ENCODE peak calls at places on chromosomes 7 and 10, in six cellular contexts. L is K562, Y is H1, W is HepG2, A is GM12891, U is GM12878. S is an unnamed sample.

GRCh38 chr7:94654764-94655561 is 970 bp downstream of the SGCE start:
- DNase-seq in L (no peak), Y (no peak), W (no peak), A (no peak), U (no peak), S (no peak)

GRCh38 chr7:92608380-92609322 is 18.5 kb upstream of the FAM133B start:
- DNase-seq in L (peak), Y (no peak), W (no peak), A (no peak), U (no peak), S (no peak)

GRCh38 chr7:40200791-40201190 is 66.0 kb downstream of the SUGCT start:
- DNase-seq in L (no peak), Y (no peak), W (no peak), A (no peak), U (no peak), S (no peak)

GRCh38 chr10:31031205-31031665 is 430 bp downstream of the ZNF438 start:
- DNase-seq in L (no peak), Y (no peak), W (no peak), A (no peak), U (peak), S (peak)

GRCh38 chr7:883029-884021 is 7.0 kb downstream of the GET4 start:
- DNase-seq in L (no peak), Y (no peak), W (no peak), A (no peak), U (no peak), S (no peak)

GRCh38 chr7:155269766-155270585 is 27.7 kb upstream of the INSIG1 start:
- DNase-seq in L (no peak), Y (no peak), W (peak), A (no peak), U (no peak), S (no peak)

GRCh38 chr10:119501690-119502089 is 40.8 kb downstream of the RGS10 start:
- DNase-seq in L (no peak), Y (no peak), W (no peak), A (no peak), U (no peak), S (no peak)

GRCh38 chr7:50393076-50393475 is 57.1 kb downstream of the FIGNL1 start:
- DNase-seq in L (peak), Y (no peak), W (no peak), A (no peak), U (no peak), S (no peak)

GRCh38 chr10:109898666-109899577 is 24.4 kb downstream of the XPNPEP1 start:
- DNase-seq in L (peak), Y (no peak), W (no peak), A (no peak), U (no peak), S (no peak)

GRCh38 chr7:139078399-139078798 is 31.1 kb downstream of the ZC3HAV1 start:
- DNase-seq in L (no peak), Y (no peak), W (no peak), A (no peak), U (no peak), S (no peak)

GRCh38 chr7:114334992-114335391 is 79.6 kb upstream of the FOXP2 start:
- DNase-seq in L (no peak), Y (no peak), W (no peak), A (no peak), U (no peak), S (no peak)

GRCh38 chr7:40840990-40841389 is 706.2 kb downstream of the SUGCT start:
- DNase-seq in L (no peak), Y (no peak), W (no peak), A (no peak), U (no peak), S (no peak)

GRCh38 chr10:60323171-60323570 is 66.5 kb downstream of the ANK3 start:
- DNase-seq in L (no peak), Y (no peak), W (no peak), A (no peak), U (no peak), S (no peak)

GRCh38 chr7:43377196-43377935 is 205.5 kb upstream of the STK17A start:
- DNase-seq in L (no peak), Y (no peak), W (no peak), A (no peak), U (no peak), S (no peak)

GRCh38 chr7:1031716-1032455 is 12.5 kb upstream of the GPR146 start:
- DNase-seq in L (no peak), Y (no peak), W (no peak), A (no peak), U (no peak), S (no peak)

GRCh38 chr7:3107889-3108570 is 64.4 kb upstream of the CARD11 start:
- DNase-seq in L (no peak), Y (no peak), W (no peak), A (no peak), U (no peak), S (no peak)

GRCh38 chr7:3103614-3104399 is 60.1 kb upstream of the CARD11 start:
- DNase-seq in L (no peak), Y (no peak), W (no peak), A (no peak), U (no peak), S (no peak)

GRCh38 chr7:3107228-3107763 is 63.6 kb upstream of the CARD11 start:
- DNase-seq in L (no peak), Y (no peak), W (no peak), A (no peak), U (no peak), S (no peak)

GRCh38 chr7:3106353-3106752 is 62.7 kb upstream of the CARD11 start:
- DNase-seq in L (no peak), Y (no peak), W (no peak), A (no peak), U (no peak), S (no peak)

DNA sequence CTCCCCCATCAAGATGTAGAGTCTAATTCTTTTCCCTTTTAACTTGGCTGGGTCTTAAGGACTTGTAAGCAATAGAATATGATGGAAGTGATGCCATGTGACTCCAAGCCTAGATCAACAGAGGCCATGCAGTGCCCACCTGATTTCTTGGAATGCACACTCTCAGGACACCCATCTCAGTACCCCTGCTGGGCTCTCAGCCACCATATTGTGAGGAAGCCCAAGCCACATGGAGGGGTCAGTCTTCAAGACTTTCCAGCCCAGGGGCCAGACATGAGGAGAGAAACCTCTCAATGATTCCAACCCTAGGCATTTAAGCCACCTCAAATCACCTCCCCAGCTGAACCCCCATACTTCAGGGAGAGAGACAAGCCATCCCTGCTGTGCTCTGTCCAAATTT is 62.2 kb upstream of the CARD11 start:
- DNase-seq in L (no peak), Y (no peak), W (no peak), A (no peak), U (no peak), S (no peak)
- TF ChIP-seq POLR2AphosphoS5 in L (no peak), Y (no peak), W (no peak), A (no peak), U (no peak), S (no peak)

GRCh38 chr10:91220194-91220953 is at the start of gene PCGF5:
- DNase-seq in L (peak), Y (peak), W (no peak), A (peak), U (no peak), S (peak)
- TF ChIP-seq POLR2A in L (peak), Y (peak), W (peak), A (peak), U (peak), S (peak)

DNA sequence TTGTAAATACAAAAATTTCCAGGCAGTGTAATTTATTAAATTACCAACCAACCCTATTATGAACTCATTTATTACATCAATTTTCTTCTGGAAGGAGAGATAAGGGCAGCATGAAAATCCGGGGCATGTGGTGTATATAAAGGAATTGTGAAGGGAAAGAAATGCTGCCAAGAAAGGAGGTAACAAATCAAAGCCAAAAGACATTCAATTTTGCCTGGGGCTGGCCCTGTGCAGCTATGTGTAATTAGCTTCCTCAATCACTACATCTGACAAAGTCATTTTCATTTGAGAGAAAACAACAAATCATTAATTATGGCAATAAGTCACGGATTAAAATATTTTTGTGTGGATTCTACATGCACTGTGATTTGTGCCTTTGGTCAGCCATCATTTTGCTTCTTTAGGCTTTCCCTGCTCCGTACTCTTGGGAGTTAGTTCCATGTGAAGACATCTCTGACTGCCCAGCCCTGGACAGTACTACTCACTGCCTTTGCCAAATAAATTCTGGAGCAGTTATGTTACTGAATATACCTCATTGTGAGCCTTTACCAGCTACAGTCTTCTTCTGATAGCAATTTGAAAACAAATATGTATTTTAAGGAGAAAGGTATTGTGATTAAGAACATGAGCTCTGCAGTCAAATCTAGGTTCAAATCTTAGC is 191.7 kb downstream of the RELN start:
- DNase-seq in L (no peak), Y (no peak), W (no peak), A (no peak), U (no peak), S (no peak)
- TF ChIP-seq TAF1 in L (no peak), Y (no peak), W (no peak), A (no peak), U (no peak), S (no peak)

GRCh38 chr10:78507761-78508160 is 474.1 kb downstream of the RPS24 start:
- DNase-seq in L (no peak), Y (no peak), W (no peak), A (no peak), U (no peak), S (no peak)
- TF ChIP-seq POLR2AphosphoS5 in L (no peak), Y (no peak), W (no peak), A (no peak), U (no peak), S (no peak)

DNA sequence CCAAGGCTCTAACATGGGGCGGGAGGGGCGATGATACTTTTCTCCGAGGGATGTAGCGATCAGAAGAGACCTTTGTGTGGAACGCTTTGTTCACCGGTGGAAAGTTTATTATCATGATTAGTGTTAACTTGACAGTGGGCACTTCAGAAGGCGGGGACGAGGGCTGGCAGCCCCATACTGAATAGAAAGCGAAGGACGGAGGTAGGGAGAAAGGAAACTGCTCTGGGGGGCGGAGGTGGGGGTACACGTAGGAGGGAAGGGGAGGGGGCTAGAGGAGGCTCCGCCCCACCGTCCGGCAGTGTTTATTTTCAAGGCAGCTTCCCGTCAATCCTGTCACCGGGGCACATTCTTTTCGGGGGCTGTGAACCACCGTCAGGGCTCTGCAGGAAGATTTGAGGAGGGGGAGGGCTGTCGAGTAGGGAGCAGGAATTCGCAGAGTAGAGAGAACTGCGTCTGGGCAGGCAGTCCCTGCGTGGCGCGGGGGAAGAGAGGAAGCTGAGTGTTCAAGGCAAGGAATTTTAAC is 9.4 kb upstream of the NKX2-3 start:
- DNase-seq in L (no peak), Y (no peak), W (no peak), A (no peak), U (no peak), S (no peak)
- TF ChIP-seq POLR2A in L (no peak), Y (no peak), W (no peak), A (no peak), U (no peak), S (no peak)

S was measured in GM12892.